ENCODE peak calls at places on chromosomes 5 and 9, in five cellular contexts. One of them, this sample, is unnamed.

GRCh38 chr5:135398855-135399837 is at the start of gene MACROH2A1:
- DNase-seq in activated CD4-positive, alpha-beta T cell treated with anti-CD3 and anti-CD28 coated beads for 24 hours: peak; percentile 70
- DNase-seq in AG20443: peak; percentile 95
- DNase-seq in activated naive CD8-positive, alpha-beta T cell treated with anti-CD3 and anti-CD28 coated beads, Interleukin-2, amount 50 U/mL, for 24 hours: peak; percentile 87
- DNase-seq in CD8-positive, alpha-beta memory T cell: peak; percentile 81
- DNase-seq in this sample: peak; percentile 83

GRCh38 chr5:160398806-160399205 is 1.0 kb downstream of the FAM200C start:
- DNase-seq in activated CD4-positive, alpha-beta T cell treated with anti-CD3 and anti-CD28 coated beads for 24 hours: no peak
- DNase-seq in AG20443: no peak
- DNase-seq in activated naive CD8-positive, alpha-beta T cell treated with anti-CD3 and anti-CD28 coated beads, Interleukin-2, amount 50 U/mL, for 24 hours: no peak
- DNase-seq in CD8-positive, alpha-beta memory T cell: no peak
- DNase-seq in this sample: peak; percentile 1

GRCh38 chr5:57538341-57538955 is 55.8 kb upstream of the ACTBL2 start:
- DNase-seq in activated CD4-positive, alpha-beta T cell treated with anti-CD3 and anti-CD28 coated beads for 24 hours: no peak
- DNase-seq in AG20443: peak; percentile 87
- DNase-seq in activated naive CD8-positive, alpha-beta T cell treated with anti-CD3 and anti-CD28 coated beads, Interleukin-2, amount 50 U/mL, for 24 hours: no peak
- DNase-seq in CD8-positive, alpha-beta memory T cell: no peak
- DNase-seq in this sample: no peak

GRCh38 chr9:124139001-124139400 is 118.7 kb upstream of the NEK6 start:
- DNase-seq in activated CD4-positive, alpha-beta T cell treated with anti-CD3 and anti-CD28 coated beads for 24 hours: no peak
- DNase-seq in AG20443: peak; percentile 84
- DNase-seq in activated naive CD8-positive, alpha-beta T cell treated with anti-CD3 and anti-CD28 coated beads, Interleukin-2, amount 50 U/mL, for 24 hours: no peak
- DNase-seq in CD8-positive, alpha-beta memory T cell: no peak
- DNase-seq in this sample: no peak

GRCh38 chr5:123549256-123549904 is 37.4 kb downstream of the CSNK1G3 start:
- DNase-seq in activated CD4-positive, alpha-beta T cell treated with anti-CD3 and anti-CD28 coated beads for 24 hours: peak; percentile 13
- DNase-seq in AG20443: no peak
- DNase-seq in activated naive CD8-positive, alpha-beta T cell treated with anti-CD3 and anti-CD28 coated beads, Interleukin-2, amount 50 U/mL, for 24 hours: peak; percentile 39
- DNase-seq in CD8-positive, alpha-beta memory T cell: peak; percentile 84
- DNase-seq in this sample: no peak

GRCh38 chr5:159451197-159452052 is 121.1 kb upstream of the IL12B start:
- DNase-seq in activated CD4-positive, alpha-beta T cell treated with anti-CD3 and anti-CD28 coated beads for 24 hours: no peak
- DNase-seq in AG20443: peak; percentile 90
- DNase-seq in activated naive CD8-positive, alpha-beta T cell treated with anti-CD3 and anti-CD28 coated beads, Interleukin-2, amount 50 U/mL, for 24 hours: no peak
- DNase-seq in CD8-positive, alpha-beta memory T cell: no peak
- DNase-seq in this sample: no peak

GRCh38 chr5:171152382-171152781 is 156.7 kb upstream of the TLX3 start:
- DNase-seq in activated CD4-positive, alpha-beta T cell treated with anti-CD3 and anti-CD28 coated beads for 24 hours: no peak
- DNase-seq in AG20443: peak; percentile 32
- DNase-seq in activated naive CD8-positive, alpha-beta T cell treated with anti-CD3 and anti-CD28 coated beads, Interleukin-2, amount 50 U/mL, for 24 hours: no peak
- DNase-seq in CD8-positive, alpha-beta memory T cell: no peak
- DNase-seq in this sample: no peak

GRCh38 chr9:137705443-137705863 is 86.6 kb downstream of the EHMT1 start:
- DNase-seq in activated CD4-positive, alpha-beta T cell treated with anti-CD3 and anti-CD28 coated beads for 24 hours: no peak
- DNase-seq in AG20443: no peak
- DNase-seq in activated naive CD8-positive, alpha-beta T cell treated with anti-CD3 and anti-CD28 coated beads, Interleukin-2, amount 50 U/mL, for 24 hours: peak; percentile 57
- DNase-seq in CD8-positive, alpha-beta memory T cell: peak; percentile 56
- DNase-seq in this sample: no peak

GRCh38 chr5:51895834-51896233 is 512.6 kb downstream of the ISL1 start:
- DNase-seq in activated CD4-positive, alpha-beta T cell treated with anti-CD3 and anti-CD28 coated beads for 24 hours: no peak
- DNase-seq in AG20443: no peak
- DNase-seq in activated naive CD8-positive, alpha-beta T cell treated with anti-CD3 and anti-CD28 coated beads, Interleukin-2, amount 50 U/mL, for 24 hours: no peak
- DNase-seq in CD8-positive, alpha-beta memory T cell: no peak
- DNase-seq in this sample: no peak

GRCh38 chr5:107524111-107524510 is 146.6 kb downstream of the EFNA5 start:
- DNase-seq in activated CD4-positive, alpha-beta T cell treated with anti-CD3 and anti-CD28 coated beads for 24 hours: no peak
- DNase-seq in AG20443: no peak
- DNase-seq in activated naive CD8-positive, alpha-beta T cell treated with anti-CD3 and anti-CD28 coated beads, Interleukin-2, amount 50 U/mL, for 24 hours: no peak
- DNase-seq in CD8-positive, alpha-beta memory T cell: no peak
- DNase-seq in this sample: no peak